ENCODE peak calls at places on chromosome 17, in six cellular contexts. C, H, B, S, W and P are unnamed samples.

GRCh38 chr17:4365628-4366311 is 705 bp downstream of the UBE2G1 start:
- DNase-seq in C (peak), H (peak), B (peak), S (no peak), W (peak), P (peak)

GRCh38 chr17:31900877-31901276 is 631 bp downstream of the UTP6 start:
- DNase-seq in C (no peak), H (peak), B (peak), S (no peak), W (peak), P (no peak)

GRCh38 chr17:19769946-19770652 is 22.0 kb upstream of the ALDH3A1 start:
- DNase-seq in C (no peak), H (no peak), B (peak), S (no peak), W (no peak), P (no peak)

GRCh38 chr17:35081638-35082037 is 18.1 kb upstream of the RFFL start:
- DNase-seq in C (no peak), H (no peak), B (no peak), S (no peak), W (no peak), P (no peak)

GRCh38 chr17:19897901-19898300 is 30.2 kb upstream of the ULK2 start:
- DNase-seq in C (no peak), H (no peak), B (peak), S (no peak), W (peak), P (no peak)

GRCh38 chr17:19630651-19631050 is 17.9 kb upstream of the ALDH3A2 start:
- DNase-seq in C (no peak), H (no peak), B (peak), S (no peak), W (no peak), P (no peak)

GRCh38 chr17:40953876-40954275 is 12.9 kb downstream of the KRT39 start:
- DNase-seq in C (no peak), H (no peak), B (peak), S (no peak), W (no peak), P (no peak)

GRCh38 chr17:77783991-77784820 is 174.3 kb upstream of the TNRC6C start:
- DNase-seq in C (no peak), H (no peak), B (no peak), S (no peak), W (no peak), P (no peak)

GRCh38 chr17:35942588-35943186 is 826 bp downstream of the LYZL6 start:
- DNase-seq in C (no peak), H (no peak), B (no peak), S (no peak), W (no peak), P (peak)

GRCh38 chr17:39473310-39473709 is 12.0 kb downstream of the CDK12 start:
- DNase-seq in C (no peak), H (no peak), B (no peak), S (no peak), W (no peak), P (no peak)

GRCh38 chr17:49223517-49224197 is 6.9 kb downstream of the PHOSPHO1 start:
- DNase-seq in C (peak), H (peak), B (no peak), S (peak), W (peak), P (peak)

GRCh38 chr17:41992576-41992975 is 24.7 kb downstream of the DNAJC7 start:
- DNase-seq in C (no peak), H (no peak), B (peak), S (no peak), W (no peak), P (no peak)

GRCh38 chr17:27968206-27968732 is 74.2 kb upstream of the NLK start:
- DNase-seq in C (peak), H (no peak), B (no peak), S (no peak), W (no peak), P (no peak)

GRCh38 chr17:55275894-55276804 is 11.4 kb downstream of the HLF start:
- DNase-seq in C (no peak), H (no peak), B (no peak), S (no peak), W (no peak), P (no peak)

GRCh38 chr17:2975469-2975958 is 87.9 kb downstream of the OR1D5 start:
- DNase-seq in C (no peak), H (no peak), B (peak), S (no peak), W (no peak), P (peak)

GRCh38 chr17:78474631-78475146 is 96.2 kb downstream of the PGS1 start:
- DNase-seq in C (no peak), H (no peak), B (no peak), S (no peak), W (no peak), P (no peak)

GRCh38 chr17:37742114-37742761 is 2.6 kb downstream of the HNF1B start:
- DNase-seq in C (no peak), H (no peak), B (peak), S (no peak), W (peak), P (peak)

GRCh38 chr17:50772251-50772650 is 4.9 kb upstream of the ANKRD40CL start:
- DNase-seq in C (no peak), H (peak), B (no peak), S (no peak), W (no peak), P (peak)

GRCh38 chr17:57009737-57010445 is 32.0 kb downstream of the SCPEP1 start:
- DNase-seq in C (peak), H (peak), B (peak), S (no peak), W (peak), P (peak)

GRCh38 chr17:39599665-39600468 is 7.9 kb downstream of the NEUROD2 start:
- DNase-seq in C (no peak), H (no peak), B (no peak), S (no peak), W (no peak), P (peak)

GRCh38 chr17:50087246-50087911 is 7.8 kb upstream of the PDK2 start:
- DNase-seq in C (peak), H (peak), B (peak), S (peak), W (peak), P (peak)

GRCh38 chr17:57286372-57287105 is 30.2 kb downstream of the MSI2 start:
- DNase-seq in C (no peak), H (no peak), B (peak), S (no peak), W (peak), P (no peak)

GRCh38 chr17:69677130-69677529 is 262.6 kb downstream of the MAP2K6 start:
- DNase-seq in C (no peak), H (no peak), B (no peak), S (no peak), W (no peak), P (no peak)

GRCh38 chr17:29049541-29050150 is 6.7 kb downstream of the PIPOX start:
- DNase-seq in C (no peak), H (no peak), B (no peak), S (no peak), W (no peak), P (no peak)

GRCh38 chr17:41009936-41010335 is 1.0 kb upstream of the KRTAP3-1 start:
- DNase-seq in C (no peak), H (no peak), B (no peak), S (no peak), W (no peak), P (no peak)

GRCh38 chr17:27980035-27980434 is 62.4 kb upstream of the NLK start:
- DNase-seq in C (no peak), H (no peak), B (peak), S (no peak), W (no peak), P (no peak)

GRCh38 chr17:21285164-21286065 is 904 bp downstream of the MAP2K3 start:
- DNase-seq in C (no peak), H (peak), B (peak), S (no peak), W (peak), P (peak)

GRCh38 chr17:83062011-83062817 is 17.2 kb upstream of the METRNL start:
- DNase-seq in C (no peak), H (no peak), B (no peak), S (peak), W (no peak), P (peak)

GRCh38 chr17:51540151-51540550 is 279.8 kb downstream of the UTP18 start:
- DNase-seq in C (no peak), H (no peak), B (no peak), S (no peak), W (no peak), P (no peak)

GRCh38 chr17:14805348-14805747 is 459.8 kb downstream of the PMP22 start:
- DNase-seq in C (no peak), H (peak), B (no peak), S (no peak), W (peak), P (peak)

GRCh38 chr17:67675481-67675880 is 42.3 kb upstream of the NOL11 start:
- DNase-seq in C (no peak), H (no peak), B (no peak), S (no peak), W (no peak), P (no peak)

GRCh38 chr17:67682196-67682595 is 35.5 kb upstream of the NOL11 start:
- DNase-seq in C (no peak), H (no peak), B (no peak), S (no peak), W (no peak), P (no peak)

GRCh38 chr17:67679721-67680120 is 38.0 kb upstream of the NOL11 start:
- DNase-seq in C (no peak), H (no peak), B (no peak), S (no peak), W (no peak), P (no peak)

GRCh38 chr17:67680445-67681224 is 37.1 kb upstream of the NOL11 start:
- DNase-seq in C (no peak), H (peak), B (no peak), S (no peak), W (no peak), P (no peak)

GRCh38 chr17:67679225-67679624 is 38.5 kb upstream of the NOL11 start:
- DNase-seq in C (no peak), H (peak), B (no peak), S (no peak), W (no peak), P (no peak)
- H3K4me3 ChIP-seq in C (no peak), H (no peak), B (no peak), S (no peak), W (no peak), P (no peak)

GRCh38 chr17:8588877-8589276 is 41.6 kb downstream of the MYH10 start:
- DNase-seq in C (no peak), H (no peak), B (no peak), S (no peak), W (no peak), P (no peak)
- H3K27ac ChIP-seq in C (no peak), H (no peak), B (no peak), S (no peak), W (no peak), P (no peak)

GRCh38 chr17:44272321-44272951 is 4.5 kb upstream of the SLC4A1 start:
- DNase-seq in C (no peak), H (no peak), B (no peak), S (no peak), W (no peak), P (no peak)
- H3K4me3 ChIP-seq in C (no peak), H (no peak), B (no peak), S (no peak), W (no peak), P (no peak)

DNA sequence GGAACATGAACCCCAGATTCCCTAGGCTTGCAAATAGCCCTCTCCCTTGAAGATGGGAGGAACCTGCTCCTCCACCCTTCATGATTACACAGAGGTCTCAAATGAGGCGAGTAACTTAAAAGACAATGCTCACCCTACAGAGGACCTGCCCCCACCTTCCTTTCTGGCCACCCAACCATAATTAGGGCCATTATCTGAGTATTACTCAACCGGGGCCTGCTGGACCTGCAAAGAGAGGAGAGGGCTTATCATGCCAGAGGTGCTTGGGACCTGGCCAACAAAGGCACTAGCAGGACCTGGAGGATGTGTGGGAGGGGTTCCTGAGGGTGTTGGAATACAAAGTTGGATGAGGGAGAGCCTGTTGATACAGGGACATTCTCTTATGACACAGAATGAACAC is 42.4 kb downstream of the RNF157 start:
- DNase-seq in C (peak), H (no peak), B (no peak), S (no peak), W (no peak), P (no peak)
- H3K27ac ChIP-seq in C (peak), H (no peak), B (no peak), S (no peak), W (no peak), P (no peak)

DNA sequence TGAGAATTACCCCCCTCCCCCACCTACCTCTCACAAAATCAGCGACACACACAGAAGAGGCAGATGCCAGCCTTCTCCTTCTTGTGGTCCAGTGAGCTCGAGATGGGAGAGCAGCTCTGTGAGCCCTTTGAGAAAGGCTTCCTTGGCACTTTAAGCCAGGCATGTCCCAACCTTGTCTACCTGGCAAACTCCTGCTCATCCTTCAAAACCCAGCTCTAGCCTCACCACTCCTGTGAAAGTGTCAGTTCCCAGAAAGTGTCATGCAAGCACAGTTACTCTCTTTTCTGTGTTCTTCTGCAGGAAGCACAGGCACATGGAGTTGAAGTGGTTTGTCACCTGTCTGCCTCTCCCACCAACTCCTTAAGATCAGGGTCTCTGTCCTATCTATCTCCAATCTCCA is 1.6 kb downstream of the TMEM98 start:
- DNase-seq in C (no peak), H (no peak), B (no peak), S (no peak), W (no peak), P (no peak)
- H3K4me3 ChIP-seq in C (no peak), H (no peak), B (no peak), S (peak), W (peak), P (peak)

DNA sequence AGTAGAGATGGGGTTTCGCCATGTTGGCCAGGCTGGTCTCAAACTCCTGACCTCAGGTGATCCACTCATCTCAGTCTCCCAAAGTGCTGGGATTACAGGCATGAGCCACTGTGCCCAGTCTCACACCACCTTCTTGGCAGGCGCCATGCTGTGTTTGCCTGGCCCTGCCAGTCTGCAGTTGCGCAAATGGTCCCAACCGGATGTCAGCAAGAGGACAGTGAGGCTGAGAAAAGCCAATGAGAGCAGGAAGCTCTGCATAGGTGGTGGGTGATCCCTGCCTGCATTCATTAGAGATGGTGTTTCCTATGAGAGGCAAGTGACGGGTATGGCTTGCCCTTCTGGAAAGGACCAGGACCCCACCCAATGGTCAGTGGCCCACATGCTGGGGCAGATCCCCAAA is 59.3 kb downstream of the PECAM1 start:
- DNase-seq in C (no peak), H (no peak), B (no peak), S (no peak), W (no peak), P (no peak)
- H3K27ac ChIP-seq in C (peak), H (no peak), B (no peak), S (no peak), W (no peak), P (no peak)

GRCh38 chr17:61928101-61928436 is 287 bp upstream of the INTS2 start:
- DNase-seq in C (no peak), H (no peak), B (no peak), S (no peak), W (no peak), P (no peak)

GRCh38 chr17:61927211-61928100 is at the start of gene INTS2:
- DNase-seq in C (peak), H (peak), B (peak), S (peak), W (peak), P (peak)

GRCh38 chr17:61926831-61927210 is 961 bp downstream of the INTS2 start:
- DNase-seq in C (no peak), H (no peak), B (peak), S (no peak), W (no peak), P (no peak)
- H3K4me3 ChIP-seq in C (peak), H (peak), B (peak), S (peak), W (peak), P (peak)